ENCODE peak calls at places on chromosome 18, in eight cellular contexts. V is mammary epithelial cell, S is IMR-90, R is endothelial cell of umbilical vein, K is cardiac muscle cell, Z is adrenal gland, J is MM.1S, Q is left ventricle myocardium inferior. I is an unnamed sample. For H3K36me3 and H3K27me3, the result is how much of the 10 kb centered on the place peaks cover.

GRCh38 chr18:74310411-74310810 is 5.2 kb upstream of the C18orf63 start:
- DNase-seq in K (peak), S (peak), V (peak), J (no peak), R (peak), Z (no peak), Q (no peak), I (peak)

GRCh38 chr18:75247041-75247551 is 36.5 kb downstream of the TSHZ1 start:
- DNase-seq in R (no peak), Q (no peak), V (peak), Z (no peak), K (peak), J (no peak), S (peak), I (no peak)

GRCh38 chr18:32770181-32770650 is 2.6 kb downstream of the KLHL14 start:
- DNase-seq in Q (no peak), S (no peak), K (no peak), V (no peak), Z (no peak), J (no peak), R (no peak), I (no peak)

GRCh38 chr18:55998071-55998522 is 410.1 kb upstream of the TCF4 start:
- DNase-seq in Z (no peak), J (peak), S (peak), R (no peak), V (peak), Q (no peak), K (peak), I (peak)

GRCh38 chr18:12839526-12840196 is 44.4 kb downstream of the PTPN2 start:
- DNase-seq in Q (no peak), R (no peak), V (peak), J (peak), S (no peak), K (peak), Z (peak), I (no peak)

GRCh38 chr18:35231052-35231451 is 9.8 kb upstream of the ZNF397 start:
- DNase-seq in K (peak), S (peak), R (peak), Z (peak), V (peak), Q (peak), J (peak), I (peak)

GRCh38 chr18:9392726-9393125 is 58.2 kb downstream of the TWSG1 start:
- DNase-seq in J (no peak), V (no peak), Z (no peak), K (peak), S (no peak), Q (no peak), R (no peak), I (no peak)

GRCh38 chr18:63079114-63079513 is 240.5 kb downstream of the BCL2 start:
- DNase-seq in J (peak), Q (no peak), S (no peak), Z (no peak), R (no peak), V (peak), K (no peak), I (no peak)

GRCh38 chr18:10851824-10852225 is 297.5 kb downstream of the PIEZO2 start:
- DNase-seq in Z (no peak), J (peak), Q (no peak), R (peak), K (peak), S (peak), V (peak), I (peak)

GRCh38 chr18:44996261-44996660 is 315.6 kb downstream of the SETBP1 start:
- DNase-seq in K (no peak), V (no peak), Q (no peak), S (no peak), R (no peak), Z (no peak), J (no peak), I (no peak)

GRCh38 chr18:14919666-14920065 is 171.7 kb downstream of the ANKRD30B start:
- DNase-seq in Z (no peak), J (no peak), V (no peak), Q (no peak), K (no peak), R (no peak), S (no peak), I (no peak)

DNA sequence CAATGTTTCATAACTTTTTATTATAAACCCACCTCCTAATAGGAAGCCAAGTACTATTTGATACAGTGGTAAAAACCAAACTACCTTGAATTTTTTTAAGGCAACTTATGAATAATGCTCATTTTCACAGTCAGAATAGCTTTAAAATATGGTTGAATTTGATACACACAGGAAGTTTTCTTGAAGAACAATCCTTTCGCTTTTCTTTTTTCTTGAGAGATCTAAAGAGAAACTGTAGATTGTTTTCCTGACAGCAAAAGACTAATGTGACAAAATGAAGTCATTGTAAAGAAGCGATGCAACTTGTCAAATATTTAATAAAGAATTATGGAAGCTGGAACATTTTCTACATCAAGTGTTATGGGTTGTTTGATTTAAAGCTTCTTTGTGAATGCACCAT is 227.7 kb downstream of the ALPK2 start:
- DNase-seq in R (no peak), K (no peak), Q (no peak), Z (no peak), V (no peak), S (no peak), J (no peak), I (no peak)
- H3K27ac ChIP-seq in R (no peak), K (no peak), Q (no peak), Z (no peak), V (no peak), S (no peak), J (no peak), I (no peak)

DNA sequence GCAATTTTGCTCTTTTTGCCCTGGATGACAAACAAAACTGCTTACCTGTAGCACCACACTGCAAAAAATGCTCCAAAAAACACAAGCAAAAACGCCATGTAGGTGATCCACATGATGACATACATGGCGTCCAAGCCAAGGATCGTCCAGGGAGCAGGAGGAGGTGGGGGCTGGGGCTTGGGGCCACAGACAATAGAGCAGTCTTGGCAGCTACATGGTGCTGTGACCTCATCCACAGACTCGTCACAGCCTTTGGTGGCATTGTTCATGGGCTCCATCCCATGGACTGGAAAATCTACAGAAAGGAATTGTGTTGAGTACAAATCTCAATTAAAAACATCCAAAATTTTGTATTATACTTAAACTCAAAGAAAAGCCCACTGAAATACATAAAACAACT is 26.1 kb downstream of the NPC1 start:
- DNase-seq in R (no peak), K (no peak), Z (no peak), S (no peak), J (no peak), V (no peak), Q (no peak), I (no peak)
- H3K36me3 ChIP-seq in R (under half), K (under half), Z (half or more), S (under half), J (under half), V (under half), Q (half or more), I (under half)

DNA sequence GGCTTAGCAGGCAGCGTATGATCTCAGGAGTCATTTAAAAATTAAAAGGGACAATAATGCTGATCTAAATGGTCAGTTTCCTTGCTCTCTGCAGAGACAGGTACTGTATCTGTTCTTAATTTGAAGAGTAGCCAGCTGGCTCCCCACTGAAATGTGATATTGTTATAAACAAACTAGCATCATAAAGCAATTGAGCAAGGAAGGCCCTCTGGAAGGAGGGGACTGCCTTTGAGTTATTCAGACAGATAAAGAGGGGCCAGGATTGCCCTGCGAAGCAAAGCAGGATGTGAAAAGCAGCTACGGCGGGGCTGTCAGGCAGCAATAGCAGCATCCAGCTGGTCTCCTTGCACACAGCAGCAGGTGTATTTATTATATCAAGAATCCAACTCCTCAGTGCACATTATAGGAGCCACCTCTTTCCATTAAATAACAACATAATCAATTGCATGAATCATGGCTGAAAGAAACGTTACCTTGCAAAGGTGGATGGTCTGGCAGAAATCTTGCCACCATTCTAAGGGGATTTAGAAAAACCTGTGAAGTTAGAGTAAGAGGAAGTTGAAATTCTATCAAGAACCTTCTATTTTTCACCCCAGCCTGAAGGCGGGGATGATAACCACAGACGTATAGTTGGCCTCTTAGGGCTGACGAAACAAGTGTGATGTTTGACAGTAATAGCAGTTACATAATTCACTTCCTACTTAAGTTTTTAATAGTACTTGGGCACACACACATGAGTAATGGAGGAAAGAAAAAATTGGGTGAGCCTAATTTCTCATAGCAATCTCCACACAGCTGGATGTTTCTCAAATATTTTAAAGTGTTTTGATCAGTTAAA is 336.8 kb upstream of the SALL3 start:
- DNase-seq in Q (no peak), R (no peak), K (no peak), S (no peak), V (no peak), J (no peak), Z (no peak), I (no peak)
- H3K27me3 ChIP-seq in Q (half or more), R (under half), K (under half), S (under half), V (under half), J (under half), Z (under half), I (under half)

GRCh38 chr18:376307-376706 is 108.5 kb upstream of the THOC1 start:
- DNase-seq in Z (peak), S (peak), J (no peak), K (peak), R (peak), Q (no peak), V (no peak), I (no peak)

GRCh38 chr18:371616-371998 is 103.8 kb upstream of the THOC1 start:
- DNase-seq in Q (no peak), Z (no peak), V (no peak), J (peak), R (no peak), S (no peak), K (no peak), I (no peak)

GRCh38 chr18:378039-378438 is 110.2 kb upstream of the THOC1 start:
- DNase-seq in Q (no peak), J (no peak), K (no peak), Z (no peak), S (no peak), R (peak), V (no peak), I (no peak)

GRCh38 chr18:377088-377487 is 109.2 kb upstream of the THOC1 start:
- DNase-seq in S (no peak), R (no peak), Z (no peak), Q (no peak), V (no peak), J (no peak), K (no peak), I (no peak)

DNA sequence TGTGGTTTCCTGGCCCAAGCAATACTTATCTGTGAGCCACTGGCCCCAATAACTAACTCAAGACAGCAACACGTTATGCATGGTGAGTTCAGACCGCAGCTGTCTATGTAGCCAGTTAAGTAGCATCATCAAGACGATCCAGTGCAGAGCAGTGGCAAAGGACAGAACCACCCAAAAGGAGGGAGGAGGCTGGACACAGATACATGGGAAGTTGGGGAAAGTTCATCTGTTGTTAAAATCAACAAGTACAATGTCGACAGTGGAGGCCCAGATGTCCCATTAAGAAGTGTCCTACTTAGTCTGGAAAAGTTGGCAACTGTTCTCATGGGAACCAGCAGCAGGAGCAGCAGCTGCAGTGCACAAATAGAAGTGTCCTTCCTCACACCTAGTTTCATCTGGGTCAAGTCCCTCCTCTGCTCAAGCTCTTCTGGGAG is 106.9 kb upstream of the THOC1 start:
- DNase-seq in S (no peak), Q (no peak), V (no peak), R (peak), J (no peak), K (peak), Z (peak), I (no peak)
- H3K27ac ChIP-seq in S (no peak), Q (peak), V (no peak), R (no peak), J (no peak), K (no peak), Z (no peak), I (no peak)